ENCODE peak calls at places on chromosomes 3 and 15, in eight cellular contexts. G is CD8-positive, alpha-beta T cell; H is stomach; M is AG04450; A is IMR-90; Q is cardiac muscle cell; R is endothelial cell of umbilical vein; V is body of pancreas. O is an unnamed sample.

GRCh38 chr15:93088981-93089854 is at the start of gene RGMA:
- DNase-seq in G (no peak), H (no peak), M (no peak), A (no peak), Q (peak), R (no peak), V (peak), O (no peak)

GRCh38 chr15:91813924-91814323 is 39.6 kb upstream of the SLCO3A1 start:
- DNase-seq in G (no peak), H (no peak), M (no peak), A (no peak), Q (no peak), R (no peak), V (no peak), O (no peak)

GRCh38 chr3:12229144-12229871 is 59.6 kb upstream of the PPARG start:
- DNase-seq in G (no peak), H (peak), M (no peak), A (no peak), Q (peak), R (no peak), V (no peak), O (no peak)

GRCh38 chr3:109268181-109268580 is 48.1 kb downstream of the DPPA2 start:
- DNase-seq in G (no peak), H (no peak), M (no peak), A (no peak), Q (peak), R (no peak), V (no peak), O (no peak)

GRCh38 chr3:60226907-60227306 is 1024.3 kb downstream of the FHIT start:
- DNase-seq in G (no peak), H (no peak), M (no peak), A (no peak), Q (no peak), R (no peak), V (no peak), O (no peak)

GRCh38 chr3:141081141-141081795 is 30.1 kb downstream of the SPSB4 start:
- DNase-seq in G (no peak), H (no peak), M (no peak), A (no peak), Q (no peak), R (no peak), V (no peak), O (no peak)

GRCh38 chr3:184531580-184532290 is 29.9 kb upstream of the EPHB3 start:
- DNase-seq in G (no peak), H (no peak), M (no peak), A (no peak), Q (peak), R (peak), V (no peak), O (no peak)

GRCh38 chr3:40827942-40828688 is 303.4 kb downstream of the ZNF621 start:
- DNase-seq in G (no peak), H (no peak), M (no peak), A (no peak), Q (peak), R (no peak), V (no peak), O (peak)

GRCh38 chr3:25904248-25904647 is 114.4 kb downstream of the OXSM start:
- DNase-seq in G (no peak), H (no peak), M (no peak), A (no peak), Q (no peak), R (no peak), V (peak), O (no peak)

GRCh38 chr3:13018039-13018431 is 55.2 kb downstream of the IQSEC1 start:
- DNase-seq in G (no peak), H (no peak), M (no peak), A (no peak), Q (no peak), R (no peak), V (no peak), O (peak)

GRCh38 chr3:122695927-122696561 is 15.4 kb downstream of the PARP14 start:
- DNase-seq in G (no peak), H (no peak), M (no peak), A (no peak), Q (no peak), R (no peak), V (no peak), O (no peak)

GRCh38 chr3:47604145-47604544 is 25.5 kb upstream of the CSPG5 start:
- DNase-seq in G (no peak), H (no peak), M (no peak), A (no peak), Q (no peak), R (no peak), V (no peak), O (no peak)

GRCh38 chr15:68210821-68211655 is 5.9 kb upstream of the CALML4 start:
- DNase-seq in G (peak), H (peak), M (no peak), A (peak), Q (peak), R (peak), V (peak), O (peak)

GRCh38 chr15:99844150-99844549 is 110.9 kb upstream of the LYSMD4 start:
- DNase-seq in G (no peak), H (no peak), M (no peak), A (no peak), Q (no peak), R (no peak), V (no peak), O (no peak)

GRCh38 chr15:41919954-41920538 is 26.2 kb upstream of the SPTBN5 start:
- DNase-seq in G (no peak), H (peak), M (peak), A (peak), Q (peak), R (peak), V (peak), O (peak)

GRCh38 chr3:172586447-172586846 is 63.2 kb upstream of the TNFSF10 start:
- DNase-seq in G (no peak), H (no peak), M (no peak), A (no peak), Q (peak), R (peak), V (no peak), O (no peak)

GRCh38 chr3:123412811-123413588 is 35.9 kb downstream of the ADCY5 start:
- DNase-seq in G (no peak), H (no peak), M (no peak), A (no peak), Q (peak), R (no peak), V (no peak), O (no peak)

GRCh38 chr15:89469331-89470107 is 26.9 kb downstream of the RHCG start:
- DNase-seq in G (no peak), H (no peak), M (no peak), A (no peak), Q (no peak), R (no peak), V (no peak), O (no peak)

GRCh38 chr3:66606868-66607267 is 106.0 kb upstream of the LRIG1 start:
- DNase-seq in G (no peak), H (no peak), M (no peak), A (no peak), Q (no peak), R (no peak), V (no peak), O (no peak)

GRCh38 chr3:193805448-193805847 is 212.4 kb downstream of the OPA1 start:
- DNase-seq in G (no peak), H (peak), M (peak), A (peak), Q (peak), R (peak), V (peak), O (peak)

GRCh38 chr15:57565326-57565725 is 26.4 kb upstream of the MYZAP start:
- DNase-seq in G (no peak), H (no peak), M (no peak), A (peak), Q (no peak), R (no peak), V (no peak), O (no peak)

GRCh38 chr15:70528270-70528706 is 235.1 kb downstream of the UACA start:
- DNase-seq in G (peak), H (peak), M (no peak), A (peak), Q (peak), R (peak), V (no peak), O (no peak)

GRCh38 chr3:35679409-35680080 is 40.2 kb downstream of the ARPP21 start:
- DNase-seq in G (no peak), H (no peak), M (no peak), A (no peak), Q (no peak), R (no peak), V (no peak), O (no peak)

GRCh38 chr3:44509393-44509921 is 32.0 kb upstream of the ZNF445 start:
- DNase-seq in G (no peak), H (no peak), M (no peak), A (no peak), Q (peak), R (no peak), V (no peak), O (peak)

GRCh38 chr3:112628038-112628437 is 12.9 kb downstream of the CCDC80 start:
- DNase-seq in G (no peak), H (no peak), M (no peak), A (no peak), Q (peak), R (peak), V (no peak), O (no peak)

GRCh38 chr3:127483005-127483641 is 107.4 kb downstream of the TPRA1 start:
- DNase-seq in G (no peak), H (peak), M (no peak), A (no peak), Q (no peak), R (no peak), V (no peak), O (no peak)

GRCh38 chr3:176120507-176120906 is 1076.8 kb downstream of the TBL1XR1 start:
- DNase-seq in G (no peak), H (no peak), M (no peak), A (no peak), Q (no peak), R (no peak), V (no peak), O (no peak)

GRCh38 chr3:16759227-16759903 is 125.4 kb upstream of the PLCL2 start:
- DNase-seq in G (no peak), H (no peak), M (no peak), A (no peak), Q (no peak), R (no peak), V (no peak), O (no peak)

GRCh38 chr15:80569656-80570055 is 125.5 kb upstream of the ABHD17C start:
- DNase-seq in G (no peak), H (no peak), M (no peak), A (no peak), Q (no peak), R (no peak), V (no peak), O (no peak)

GRCh38 chr3:186529204-186529999 is 14.8 kb downstream of the CRYGS start:
- DNase-seq in G (no peak), H (no peak), M (no peak), A (no peak), Q (no peak), R (no peak), V (no peak), O (no peak)
- TF ChIP-seq CTCF in G (no peak), H (no peak), M (no peak), A (no peak), Q (no peak), R (no peak), V (no peak), O (no peak)

DNA sequence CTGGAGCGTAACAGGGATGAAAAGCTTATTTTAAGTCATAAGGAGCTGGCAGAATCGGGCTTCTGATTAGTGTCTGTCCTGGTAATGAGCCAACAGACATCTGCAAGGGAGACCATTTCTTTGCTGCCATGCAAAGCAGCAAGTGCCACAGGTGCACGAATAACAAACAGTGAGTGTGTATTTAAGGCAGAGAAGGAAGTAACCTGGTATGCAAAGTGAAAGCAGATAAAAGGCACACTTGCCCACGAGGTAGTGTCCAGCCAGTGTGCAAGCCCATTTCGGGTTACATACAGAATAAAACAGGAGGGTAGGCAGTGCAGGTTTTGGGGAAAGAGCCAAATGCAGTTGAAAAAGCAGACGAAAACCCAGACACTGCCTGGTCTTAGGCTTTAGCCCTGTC is 1153.7 kb downstream of the SI start:
- DNase-seq in G (no peak), H (peak), M (no peak), A (no peak), Q (no peak), R (no peak), V (no peak), O (no peak)
- H3K4me3 ChIP-seq in G (no peak), H (no peak), M (no peak), A (no peak), Q (no peak), R (no peak), V (no peak), O (no peak)

GRCh38 chr3:39222939-39223338 is 30.5 kb upstream of the XIRP1 start:
- DNase-seq in G (no peak), H (no peak), M (no peak), A (no peak), Q (no peak), R (no peak), V (no peak), O (no peak)

GRCh38 chr3:39219702-39220101 is 27.3 kb upstream of the XIRP1 start:
- DNase-seq in G (no peak), H (no peak), M (no peak), A (no peak), Q (no peak), R (no peak), V (no peak), O (no peak)

GRCh38 chr3:39220551-39221530 is 28.4 kb upstream of the XIRP1 start:
- DNase-seq in G (no peak), H (no peak), M (no peak), A (no peak), Q (no peak), R (no peak), V (no peak), O (no peak)

GRCh38 chr3:39224288-39224687 is 31.9 kb upstream of the XIRP1 start:
- DNase-seq in G (no peak), H (no peak), M (no peak), A (no peak), Q (no peak), R (no peak), V (no peak), O (no peak)

DNA sequence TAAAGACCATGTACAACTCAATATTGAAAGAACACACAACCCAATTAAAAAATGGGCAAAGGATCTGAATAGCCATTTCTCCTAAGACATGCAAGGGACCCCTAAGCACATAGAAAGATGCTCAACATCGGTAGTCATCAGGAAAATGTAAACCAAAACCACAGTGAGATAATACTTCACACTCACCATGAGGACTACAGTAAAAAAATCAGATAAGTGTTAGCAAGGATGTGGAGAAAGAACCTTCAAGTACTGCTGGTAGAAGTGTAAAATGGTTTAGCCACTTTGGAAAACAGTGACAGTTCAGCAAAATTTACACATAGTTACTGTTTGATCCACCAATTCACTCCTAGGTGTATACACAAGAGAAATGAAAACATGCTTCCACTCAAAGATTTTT is 30.1 kb upstream of the XIRP1 start:
- DNase-seq in G (no peak), H (no peak), M (no peak), A (no peak), Q (no peak), R (no peak), V (no peak), O (no peak)
- TF ChIP-seq CTCF in G (no peak), H (no peak), M (no peak), A (no peak), Q (no peak), R (no peak), V (no peak), O (no peak)

DNA sequence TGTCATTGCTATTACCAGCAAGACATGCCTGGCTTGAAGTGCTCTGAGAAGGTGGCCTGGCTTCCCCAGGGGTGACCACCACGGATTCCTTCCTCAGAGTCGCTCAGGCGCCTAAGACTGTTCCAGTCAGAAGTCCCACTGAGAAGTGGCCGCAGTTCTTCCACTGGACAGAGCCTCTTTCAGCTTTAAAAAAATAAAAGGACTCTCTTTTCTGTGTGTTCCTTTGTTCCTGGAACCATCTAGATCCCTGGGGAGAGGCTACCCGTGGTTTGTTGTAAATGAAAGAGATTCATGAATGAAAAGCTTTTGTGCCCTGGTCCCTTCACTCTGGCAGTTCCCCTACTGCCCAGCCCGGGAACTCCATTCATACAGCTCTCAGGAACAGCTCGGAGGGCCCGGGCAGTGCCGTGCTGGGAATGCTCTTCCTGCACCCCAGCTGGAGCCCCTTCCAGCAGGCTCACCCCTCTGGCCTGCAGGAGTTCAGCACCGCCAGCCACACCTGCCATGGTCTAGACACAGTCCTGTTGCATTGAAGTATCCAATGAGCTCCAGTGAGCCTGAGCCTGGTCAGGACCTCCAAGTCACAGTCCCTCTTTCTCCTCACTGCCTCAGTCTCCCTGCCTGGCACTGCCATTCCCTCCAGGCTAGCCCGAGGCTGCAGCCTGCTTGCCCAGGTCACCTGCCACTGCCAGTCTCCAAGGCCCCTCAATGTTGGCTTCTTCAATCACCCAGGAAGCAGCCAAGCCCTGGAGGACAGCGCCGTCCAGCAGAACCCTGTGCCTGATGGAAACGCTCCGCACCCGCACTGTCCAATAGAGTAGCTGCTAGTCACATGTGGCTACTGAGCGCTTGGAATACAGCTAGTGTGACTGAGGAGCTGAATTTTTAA is 75.4 kb downstream of the XXYLT1 start:
- DNase-seq in G (no peak), H (no peak), M (no peak), A (no peak), Q (no peak), R (peak), V (no peak), O (no peak)
- H3K4me3 ChIP-seq in G (no peak), H (no peak), M (no peak), A (no peak), Q (no peak), R (no peak), V (no peak), O (no peak)

DNA sequence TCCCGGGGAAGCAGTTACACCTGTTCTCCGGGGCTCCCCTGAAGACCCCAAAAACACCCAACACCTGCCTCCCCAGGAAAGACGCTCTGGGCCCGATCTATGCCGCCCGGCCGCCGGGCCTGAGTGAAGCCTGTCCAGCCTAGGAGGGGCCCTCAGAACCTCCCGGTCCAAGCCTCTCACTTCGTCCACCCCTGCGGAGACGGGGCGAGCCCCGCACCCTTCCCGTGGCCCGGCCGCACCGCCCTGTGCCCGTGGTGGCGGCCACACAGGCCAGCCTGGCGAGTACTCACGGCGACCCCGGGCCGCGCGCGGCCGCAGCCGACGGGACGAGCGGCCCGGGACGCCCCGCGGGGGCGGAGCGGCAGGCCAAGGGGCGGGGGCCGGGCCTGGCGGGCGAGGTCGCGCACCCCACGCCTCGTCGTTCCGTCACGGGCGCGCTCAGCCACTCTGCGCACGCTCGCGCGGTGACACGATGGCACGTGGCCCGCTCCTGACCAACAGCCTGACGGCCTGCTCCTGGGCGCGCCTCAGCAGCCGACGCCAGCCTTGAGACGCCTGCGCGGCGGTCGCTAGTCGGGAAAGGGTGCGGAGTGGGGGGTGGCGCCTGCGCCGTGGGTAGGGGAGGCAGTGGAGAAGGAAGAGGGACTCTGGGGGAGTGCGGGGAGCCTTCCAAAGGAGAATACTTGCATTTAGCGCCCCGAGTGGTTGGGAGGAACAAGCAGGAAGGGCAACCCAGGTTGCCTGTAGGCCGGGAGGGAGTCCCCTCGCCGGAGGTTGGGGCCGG is at the start of gene PARP6:
- DNase-seq in G (peak), H (peak), M (peak), A (peak), Q (peak), R (peak), V (peak), O (peak)
- TF ChIP-seq CTCF in G (peak), H (peak), M (peak), A (peak), Q (peak), R (peak), V (peak), O (peak)

GRCh38 chr3:72494076-72495000 is 353.9 kb downstream of the SHQ1 start:
- DNase-seq in G (no peak), H (no peak), M (no peak), A (peak), Q (peak), R (no peak), V (no peak), O (peak)

GRCh38 chr3:72490688-72491430 is 357.4 kb downstream of the SHQ1 start:
- DNase-seq in G (no peak), H (no peak), M (no peak), A (no peak), Q (no peak), R (no peak), V (no peak), O (no peak)

GRCh38 chr3:72492240-72492639 is 356.0 kb downstream of the SHQ1 start:
- DNase-seq in G (no peak), H (no peak), M (peak), A (peak), Q (peak), R (no peak), V (peak), O (peak)

GRCh38 chr3:72496055-72496690 is 352.1 kb downstream of the SHQ1 start:
- DNase-seq in G (no peak), H (no peak), M (no peak), A (no peak), Q (no peak), R (no peak), V (no peak), O (no peak)
- H3K4me3 ChIP-seq in G (no peak), H (no peak), M (no peak), A (no peak), Q (no peak), R (no peak), V (no peak), O (no peak)

GRCh38 chr15:78317145-78317836 is 17.9 kb upstream of the SKIC8 start:
- DNase-seq in G (no peak), H (peak), M (no peak), A (no peak), Q (no peak), R (no peak), V (no peak), O (peak)
- TF ChIP-seq CTCF in G (no peak), H (no peak), M (no peak), A (no peak), Q (peak), R (no peak), V (no peak), O (no peak)